ENCODE peak calls at places on chromosomes 6 and 20, in four cellular contexts. B, Q, U and X are unnamed samples.

GRCh38 chr6:84282566-84282965 is 55.1 kb upstream of the CEP162 start:
- DNase-seq in U (peak; percentile 52), Q (peak; percentile 17), B (peak; percentile 9), X (no peak)

GRCh38 chr6:134347916-134348805 is 30.2 kb upstream of the SGK1 start:
- DNase-seq in Q (peak; percentile 84), B (no peak), U (peak; percentile 99), X (no peak)

GRCh38 chr6:32195902-32196681 is 3.6 kb upstream of the GPSM3 start:
- DNase-seq in B (peak; percentile 78), Q (peak; percentile 94), U (peak; percentile 88), X (peak; percentile 86)

GRCh38 chr6:63964347-63964746 is 328.7 kb downstream of the PHF3 start:
- DNase-seq in B (no peak), Q (no peak), U (no peak), X (no peak)

GRCh38 chr20:54476336-54476928 is 1.0 kb downstream of the DOK5 start:
- DNase-seq in B (no peak), U (no peak), Q (no peak), X (no peak)

GRCh38 chr6:154086510-154086909 is 47.5 kb downstream of the OPRM1 start:
- DNase-seq in B (no peak), U (no peak), Q (no peak), X (no peak)

GRCh38 chr20:34047010-34047687 is 53.4 kb downstream of the RALY start:
- DNase-seq in Q (no peak), U (no peak), B (no peak), X (no peak)

GRCh38 chr6:146433881-146434741 is 109.5 kb upstream of the RAB32 start:
- DNase-seq in U (peak; percentile 11), Q (no peak), B (no peak), X (no peak)

GRCh38 chr6:15365273-15365687 is 119.4 kb downstream of the JARID2 start:
- DNase-seq in B (peak; percentile 71), Q (peak; percentile 51), U (peak; percentile 82), X (peak; percentile 39)

GRCh38 chr6:57216235-57217101 is 5.6 kb downstream of the RAB23 start:
- DNase-seq in B (peak; percentile 9), Q (no peak), U (peak; percentile 59), X (no peak)

GRCh38 chr6:86937219-86938079 is at the start of gene HTR1E:
- DNase-seq in B (peak; percentile 30), Q (no peak), U (peak; percentile 17), X (no peak)

GRCh38 chr6:101365181-101365580 is 28.3 kb upstream of the GRIK2 start:
- DNase-seq in B (no peak), U (no peak), Q (no peak), X (no peak)

GRCh38 chr6:33252758-33253157 is 18.9 kb downstream of the VPS52 start:
- DNase-seq in U (peak; percentile 48), B (no peak), Q (no peak), X (no peak)

GRCh38 chr6:139883776-139884175 is 509.3 kb upstream of the CITED2 start:
- DNase-seq in Q (no peak), U (peak; percentile 28), B (no peak), X (no peak)

GRCh38 chr6:14770572-14770971 is 475.3 kb upstream of the JARID2 start:
- DNase-seq in B (no peak), Q (no peak), U (peak; percentile 83), X (no peak)

GRCh38 chr6:88422831-88423230 is 256.7 kb upstream of the CNR1 start:
- DNase-seq in U (peak; percentile 64), B (peak; percentile 7), Q (no peak), X (no peak)

GRCh38 chr20:8421981-8422380 is 289.9 kb downstream of the PLCB1 start:
- DNase-seq in U (no peak), Q (no peak), B (no peak), X (no peak)

GRCh38 chr6:147667082-147667481 is 158.6 kb downstream of the SAMD5 start:
- DNase-seq in B (no peak), Q (no peak), U (no peak), X (no peak)

GRCh38 chr6:31299511-31299910 is 27.6 kb upstream of the HLA-C start:
- DNase-seq in B (no peak), Q (no peak), U (peak; percentile 7), X (no peak)

GRCh38 chr6:23311211-23311610 is 741.8 kb downstream of the HDGFL1 start:
- DNase-seq in B (no peak), Q (no peak), U (no peak), X (no peak)

GRCh38 chr6:34022250-34022872 is 123.5 kb downstream of the GRM4 start:
- DNase-seq in U (no peak), B (no peak), Q (no peak), X (no peak)

GRCh38 chr20:23048283-23049200 is 930 bp downstream of the THBD start:
- DNase-seq in B (peak; percentile 55), U (peak; percentile 44), Q (peak; percentile 37), X (no peak)

GRCh38 chr6:158330016-158330415 is 17.8 kb downstream of the TULP4 start:
- DNase-seq in U (no peak), B (no peak), Q (no peak), X (no peak)

GRCh38 chr6:119891638-119892037 is 542.1 kb upstream of the MAN1A1 start:
- DNase-seq in B (no peak), U (no peak), Q (no peak), X (no peak)

GRCh38 chr6:4973972-4974885 is 29.6 kb downstream of the RPP40 start:
- DNase-seq in U (peak; percentile 57), B (peak; percentile 34), Q (no peak), X (no peak)

GRCh38 chr6:21128601-21129000 is 464.9 kb upstream of the SOX4 start:
- DNase-seq in U (no peak), Q (no peak), B (no peak), X (no peak)

GRCh38 chr6:36563237-36563927 is 16.1 kb upstream of the STK38 start:
- DNase-seq in Q (no peak), U (no peak), B (no peak), X (no peak)

DNA sequence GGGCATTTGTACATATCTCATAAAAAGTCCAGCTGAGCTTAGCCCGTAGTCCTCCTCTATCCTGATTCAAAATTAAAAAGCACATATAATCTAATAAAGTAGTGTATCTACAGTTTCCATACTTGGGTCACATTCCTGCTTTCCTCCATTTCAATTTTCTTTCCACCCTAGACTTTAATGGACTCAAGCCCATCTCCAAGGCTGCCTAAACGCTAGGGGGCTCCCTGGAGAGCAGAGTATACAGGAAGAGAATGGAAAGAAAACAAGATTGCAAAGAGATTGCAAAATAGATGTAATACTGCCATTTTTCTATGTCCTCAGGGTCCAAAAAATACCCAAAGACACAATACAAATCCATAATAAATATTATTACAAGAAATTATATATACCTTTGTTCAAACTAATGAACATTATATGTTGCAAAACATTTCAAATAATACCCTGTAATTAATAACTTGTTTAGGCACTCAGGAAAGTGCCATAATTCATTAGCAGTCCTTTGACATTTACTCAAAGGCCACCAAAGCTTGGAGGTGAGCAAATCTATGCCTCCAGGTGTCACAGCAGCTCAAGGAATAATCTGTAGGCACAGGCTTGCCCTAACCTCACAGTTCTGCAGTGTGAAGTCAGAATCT is 2.4 kb upstream of the MCM3 start:
- DNase-seq in B (peak; percentile 81), Q (peak; percentile 70), U (peak; percentile 77), X (peak; percentile 71)
- TF ChIP-seq CTCF in B (peak; percentile 92), Q (peak; percentile 58), U (peak; percentile 97), X (no peak)

GRCh38 chr6:40477246-40478126 is 109.7 kb downstream of the LRFN2 start:
- DNase-seq in U (no peak), B (no peak), Q (no peak), X (no peak)

GRCh38 chr6:40472354-40472753 is 114.8 kb downstream of the LRFN2 start:
- DNase-seq in B (no peak), Q (no peak), U (no peak), X (no peak)

GRCh38 chr6:40476673-40477072 is 110.5 kb downstream of the LRFN2 start:
- DNase-seq in B (no peak), Q (no peak), U (no peak), X (no peak)

GRCh38 chr6:40473026-40473425 is 114.1 kb downstream of the LRFN2 start:
- DNase-seq in U (no peak), Q (no peak), B (no peak), X (no peak)

GRCh38 chr6:40474937-40475336 is 112.2 kb downstream of the LRFN2 start:
- DNase-seq in Q (no peak), B (no peak), U (no peak), X (no peak)
- TF ChIP-seq CTCF in Q (no peak), B (no peak), U (no peak), X (no peak)

DNA sequence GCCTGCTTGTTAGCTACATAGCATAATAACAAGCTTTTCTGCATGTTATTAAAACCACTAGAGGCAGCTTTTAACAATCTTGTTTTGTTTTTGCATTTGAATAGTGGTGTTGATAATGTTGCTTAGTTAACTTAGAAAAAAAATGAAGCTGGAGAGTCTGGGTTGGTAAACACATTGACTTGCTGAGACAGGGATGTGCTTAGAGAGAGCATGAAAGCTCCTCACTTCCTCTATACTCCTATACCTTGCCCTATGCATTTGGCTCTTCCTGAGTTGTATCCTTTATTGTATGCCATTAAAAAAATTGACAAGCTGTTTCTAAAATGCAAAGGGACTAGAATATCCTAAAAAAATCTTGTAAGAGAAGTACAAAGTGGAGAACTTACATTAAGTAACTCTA is 13.6 kb downstream of the FAM83B start:
- DNase-seq in Q (no peak), U (no peak), B (no peak), X (no peak)
- TF ChIP-seq CTCF in Q (no peak), U (no peak), B (no peak), X (no peak)

GRCh38 chr20:3358676-3359340 is 48.7 kb downstream of the DNAAF9 start:
- DNase-seq in Q (no peak), U (no peak), B (no peak), X (no peak)
- TF ChIP-seq CTCF in Q (no peak), U (no peak), B (peak; percentile 17), X (no peak)

GRCh38 chr6:138031850-138032249 is 75.4 kb downstream of the PERP start:
- DNase-seq in Q (no peak), U (no peak), B (peak; percentile 27), X (no peak)
- TF ChIP-seq CTCF in Q (no peak), U (no peak), B (no peak), X (no peak)